ENCODE peak calls at places on chromosomes 3 and 15, in six cellular contexts. E is A549, C is fibroblast of lung, T is GM23248, F is tibial artery, Z is aorta. W is an unnamed sample. For H3K4me1, the result is how much of the 10 kb centered on the place peaks cover.

GRCh38 chr3:152505926-152506325 is 237.2 kb downstream of the MBNL1 start:
- DNase-seq in E (no peak), C (no peak), T (no peak), F (no peak), Z (no peak), W (no peak)

GRCh38 chr3:126345641-126346460 is 11.4 kb downstream of the KLF15 start:
- DNase-seq in E (no peak), C (no peak), T (no peak), F (peak), Z (peak), W (no peak)

GRCh38 chr15:79673416-79674123 is 223.2 kb downstream of the MTHFS start:
- DNase-seq in E (peak), C (peak), T (peak), F (no peak), Z (no peak), W (no peak)

GRCh38 chr15:83516935-83517334 is 69.8 kb downstream of the SH3GL3 start:
- DNase-seq in E (no peak), C (peak), T (peak), F (no peak), Z (no peak), W (no peak)

GRCh38 chr15:84112025-84112424 is 123.5 kb upstream of the GOLGA6L4 start:
- DNase-seq in E (no peak), C (peak), T (no peak), F (no peak), Z (no peak), W (no peak)

GRCh38 chr3:55524565-55525244 is 37.6 kb upstream of the WNT5A start:
- DNase-seq in E (no peak), C (peak), T (peak), F (no peak), Z (no peak), W (no peak)

GRCh38 chr15:89139613-89140499 is 51.6 kb downstream of the ABHD2 start:
- DNase-seq in E (peak), C (peak), T (no peak), F (no peak), Z (no peak), W (no peak)

GRCh38 chr3:119380697-119381096 is 82.7 kb downstream of the TMEM39A start:
- DNase-seq in E (peak), C (no peak), T (peak), F (no peak), Z (no peak), W (no peak)

GRCh38 chr3:189292667-189293478 is 121.1 kb downstream of the TPRG1 start:
- DNase-seq in E (no peak), C (no peak), T (no peak), F (no peak), Z (no peak), W (no peak)

GRCh38 chr15:51093865-51094605 is 671 bp downstream of the TNFAIP8L3 start:
- DNase-seq in E (no peak), C (peak), T (peak), F (peak), Z (peak), W (peak)

GRCh38 chr3:53016236-53016635 is 29.6 kb downstream of the SFMBT1 start:
- DNase-seq in E (no peak), C (no peak), T (no peak), F (no peak), Z (no peak), W (no peak)

GRCh38 chr3:190449801-190450200 is at the start of gene TMEM207:
- DNase-seq in E (no peak), C (no peak), T (no peak), F (no peak), Z (no peak), W (no peak)

GRCh38 chr3:176633511-176633910 is 563.8 kb downstream of the TBL1XR1 start:
- DNase-seq in E (no peak), C (no peak), T (no peak), F (no peak), Z (no peak), W (no peak)

GRCh38 chr3:82001276-82001953 is 240.0 kb upstream of the GBE1 start:
- DNase-seq in E (no peak), C (no peak), T (no peak), F (no peak), Z (no peak), W (no peak)

GRCh38 chr3:48232734-48233133 is 8.2 kb upstream of the ZNF589 start:
- DNase-seq in E (peak), C (peak), T (peak), F (peak), Z (peak), W (peak)

GRCh38 chr3:14616606-14617507 is 34.7 kb upstream of the CCDC174 start:
- DNase-seq in E (no peak), C (no peak), T (peak), F (no peak), Z (no peak), W (no peak)

GRCh38 chr15:45307230-45307924 is 55.3 kb downstream of the SLC28A2 start:
- DNase-seq in E (peak), C (peak), T (peak), F (no peak), Z (no peak), W (no peak)

GRCh38 chr3:186991470-186991869 is 61.1 kb downstream of the ST6GAL1 start:
- DNase-seq in E (no peak), C (no peak), T (no peak), F (no peak), Z (no peak), W (no peak)

GRCh38 chr3:48088056-48088748 is 72.0 kb upstream of the MAP4 start:
- DNase-seq in E (peak), C (no peak), T (peak), F (peak), Z (no peak), W (no peak)

GRCh38 chr15:99704444-99704838 is 28.8 kb downstream of the LYSMD4 start:
- DNase-seq in E (peak), C (peak), T (peak), F (no peak), Z (no peak), W (no peak)

GRCh38 chr15:31004220-31004733 is 12.8 kb upstream of the MTMR10 start:
- DNase-seq in E (no peak), C (no peak), T (no peak), F (no peak), Z (peak), W (peak)

GRCh38 chr3:9349321-9350117 is 13.3 kb upstream of the THUMPD3 start:
- DNase-seq in E (no peak), C (peak), T (peak), F (no peak), Z (no peak), W (no peak)
- H3K4me1 ChIP-seq in E (under half), C (under half), T (under half), F (under half), Z (under half), W (under half)

DNA sequence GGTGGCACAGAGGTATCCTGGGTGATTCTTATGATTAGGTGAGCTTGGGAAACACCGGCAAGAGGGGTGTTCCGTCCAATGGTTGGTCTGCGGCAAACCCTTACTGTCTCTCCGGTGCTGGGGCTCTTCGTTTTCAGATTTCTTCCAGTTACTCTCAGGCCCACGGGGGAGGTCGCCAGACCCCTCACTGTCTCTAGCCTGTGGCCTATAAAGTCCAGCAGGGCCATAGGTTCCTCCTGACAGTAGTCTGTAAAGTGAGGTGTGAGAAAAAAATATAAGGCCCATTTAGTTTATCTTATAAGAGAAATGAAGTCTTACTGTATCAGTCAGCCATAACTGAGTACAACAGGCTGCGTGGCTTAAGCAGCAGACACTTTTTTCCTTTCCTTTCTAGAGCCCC is 1.4 kb downstream of the ESYT3 start:
- DNase-seq in E (no peak), C (no peak), T (no peak), F (no peak), Z (no peak), W (no peak)
- H3K4me3 ChIP-seq in E (no peak), C (no peak), T (peak), F (no peak), Z (no peak), W (peak)

DNA sequence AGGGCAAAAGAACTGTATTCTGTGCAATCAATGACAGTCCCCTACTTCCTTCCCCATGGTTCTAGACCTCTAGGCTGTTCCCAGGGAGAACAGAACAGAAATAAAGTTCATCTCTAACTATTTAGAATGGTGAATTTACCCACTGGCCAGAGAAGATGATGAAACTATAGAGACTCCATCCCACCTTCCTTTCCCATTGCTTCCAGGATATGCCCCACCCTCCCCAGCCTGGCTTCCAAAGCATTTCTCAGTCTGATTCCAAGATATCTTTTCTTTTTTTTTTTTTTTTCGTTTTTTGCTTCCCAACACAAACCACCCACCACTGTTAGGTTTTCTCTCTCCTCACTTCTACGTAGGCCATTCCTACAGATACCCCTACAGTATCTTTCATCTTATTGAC is 25.1 kb upstream of the SMAD3 start:
- DNase-seq in E (no peak), C (no peak), T (no peak), F (no peak), Z (no peak), W (no peak)
- H3K27ac ChIP-seq in E (no peak), C (no peak), T (no peak), F (no peak), Z (no peak), W (no peak)

DNA sequence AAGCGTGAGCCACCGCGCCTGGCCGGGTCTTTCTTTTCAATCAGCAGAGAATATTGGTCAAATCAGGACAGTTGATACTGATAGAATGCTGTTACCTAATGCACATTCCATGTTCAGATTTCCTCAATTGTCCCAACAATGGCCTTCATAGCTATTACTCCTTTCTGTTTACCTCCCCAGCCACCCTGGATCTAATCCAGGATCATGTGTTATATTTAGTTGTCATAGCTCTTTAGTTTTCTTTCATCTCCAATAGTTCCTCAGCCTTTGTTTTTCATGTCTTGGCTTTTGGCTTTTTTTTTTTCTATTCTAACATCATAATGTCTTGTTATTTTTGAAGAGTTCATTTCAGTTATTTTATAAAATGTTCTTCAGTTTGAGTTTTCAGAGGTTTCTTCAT is 14.6 kb downstream of the USP3 start:
- DNase-seq in E (no peak), C (no peak), T (no peak), F (no peak), Z (no peak), W (no peak)
- H3K4me1 ChIP-seq in E (half or more), C (under half), T (under half), F (under half), Z (under half), W (under half)

DNA sequence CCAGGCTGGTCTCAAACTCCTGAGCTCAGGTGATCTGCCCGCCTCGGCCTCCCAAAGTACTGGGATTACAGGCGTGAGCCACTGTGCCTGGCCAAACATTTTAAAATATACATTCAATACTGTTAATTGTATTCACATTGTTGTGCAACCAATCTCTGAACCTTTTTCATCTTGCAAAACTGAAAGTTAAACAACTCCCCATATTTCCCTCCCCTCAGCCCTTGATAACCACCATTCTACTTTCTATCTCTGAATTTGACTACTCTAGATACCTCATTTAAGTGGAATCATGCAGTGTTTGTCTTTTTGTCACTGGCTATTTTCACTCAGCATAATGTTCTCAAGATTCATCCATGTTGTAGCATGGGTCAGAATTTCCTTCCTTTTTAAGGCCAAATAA is 30.0 kb downstream of the HMCES start:
- DNase-seq in E (no peak), C (no peak), T (no peak), F (no peak), Z (no peak), W (no peak)
- H3K4me3 ChIP-seq in E (no peak), C (no peak), T (no peak), F (no peak), Z (no peak), W (no peak)

GRCh38 chr3:133570937-133571320 is 2.6 kb upstream of the CDV3 start:
- DNase-seq in E (no peak), C (no peak), T (peak), F (no peak), Z (no peak), W (no peak)
- H3K27ac ChIP-seq in E (peak), C (peak), T (peak), F (no peak), Z (peak), W (no peak)

DNA sequence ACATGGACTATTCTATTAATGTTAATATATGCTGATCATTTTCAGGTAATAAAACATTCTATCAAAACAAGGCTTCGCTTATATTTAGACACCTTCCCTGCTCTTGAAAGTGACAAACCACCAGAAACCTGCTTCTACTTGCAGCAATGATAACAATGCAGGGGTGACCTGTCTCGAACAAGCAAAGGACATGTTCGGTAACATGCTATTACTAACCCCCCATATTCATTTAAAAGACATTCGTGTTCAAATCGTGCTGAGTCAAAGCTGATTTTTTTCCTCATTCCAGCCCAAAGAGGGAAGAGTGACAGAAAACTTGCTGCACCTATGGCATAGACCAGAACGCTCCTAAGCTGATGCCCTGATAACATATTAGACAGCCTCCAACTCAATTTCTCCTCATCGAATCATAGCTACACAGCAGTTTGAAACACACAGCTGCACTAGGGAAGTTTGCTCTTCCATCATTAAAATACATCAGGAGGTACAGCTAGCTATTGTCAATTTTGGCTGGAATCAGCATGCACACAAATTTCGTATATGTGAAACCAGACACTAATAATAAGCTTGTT is 341.5 kb downstream of the FOXP1 start:
- DNase-seq in E (no peak), C (no peak), T (no peak), F (no peak), Z (no peak), W (no peak)
- H3K4me1 ChIP-seq in E (under half), C (under half), T (under half), F (under half), Z (under half), W (under half)

GRCh38 chr15:43238691-43239131 is 17.9 kb upstream of the EPB42 start:
- DNase-seq in E (no peak), C (no peak), T (no peak), F (no peak), Z (no peak), W (no peak)
- H3K4me3 ChIP-seq in E (no peak), C (no peak), T (no peak), F (no peak), Z (no peak), W (no peak)

DNA sequence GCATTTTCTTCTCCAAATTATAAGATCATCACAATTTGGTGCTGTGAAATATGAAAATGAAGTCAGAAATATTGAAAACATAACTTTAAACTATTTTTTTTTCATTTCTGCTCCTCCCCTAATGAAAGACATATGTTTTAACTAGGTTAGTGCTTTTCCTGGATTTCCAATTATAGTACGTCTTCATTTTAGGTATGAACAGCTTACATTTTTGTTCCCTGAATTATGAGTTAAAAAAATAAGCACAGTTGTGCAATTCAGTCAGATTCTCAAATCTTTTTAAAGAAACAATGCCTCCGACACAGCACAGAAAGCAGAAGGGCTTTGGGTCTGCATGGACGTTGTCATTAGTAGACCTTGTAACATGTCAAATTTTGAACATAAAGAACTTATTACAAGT is 83.5 kb upstream of the CFAP20DC start:
- DNase-seq in E (no peak), C (peak), T (peak), F (no peak), Z (no peak), W (no peak)
- H3K27ac ChIP-seq in E (no peak), C (no peak), T (peak), F (no peak), Z (no peak), W (no peak)